ENCODE peak calls at places on chromosomes 5 and 9, in seven cellular contexts. Y is Ammon's horn; F is tibial nerve; T is PC-9; W is activated CD4-positive, alpha-beta T cell treated with anti-CD3 and anti-CD28 coated beads, Interleukin-2, amount 50 U/mL, for 48 hours; P is right atrium auricular region; O is HEK293T. J is an unnamed sample.

GRCh38 chr5:37662362-37662761 is 177.5 kb downstream of the GDNF start:
- DNase-seq in O (no peak), T (no peak), Y (no peak), P (no peak), W (no peak), F (no peak), J (no peak)

GRCh38 chr5:6728011-6728794 is 15.0 kb downstream of the TENT4A start:
- DNase-seq in W (no peak), O (no peak), P (no peak), T (no peak), Y (no peak), F (no peak), J (no peak)

GRCh38 chr9:121372563-121373400 is 2.7 kb upstream of the STOM start:
- DNase-seq in O (no peak), T (no peak), Y (no peak), W (no peak), F (no peak), P (no peak), J (no peak)

GRCh38 chr5:56429110-56429561 is 196.0 kb upstream of the ANKRD55 start:
- DNase-seq in F (no peak), O (no peak), Y (no peak), P (no peak), W (no peak), T (peak), J (no peak)

GRCh38 chr5:150489358-150490295 is 18.3 kb upstream of the NDST1 start:
- DNase-seq in P (no peak), T (no peak), Y (peak), W (no peak), F (no peak), O (no peak), J (no peak)

GRCh38 chr9:134604834-134605233 is 36.8 kb upstream of the COL5A1 start:
- DNase-seq in O (no peak), F (peak), W (no peak), P (peak), Y (no peak), T (no peak), J (no peak)

GRCh38 chr9:78954286-78954685 is 617.5 kb upstream of the TLE4 start:
- DNase-seq in P (no peak), T (no peak), F (no peak), O (no peak), W (no peak), Y (no peak), J (no peak)

GRCh38 chr5:144040615-144041394 is 129.7 kb downstream of the YIPF5 start:
- DNase-seq in F (no peak), O (no peak), P (no peak), Y (no peak), W (no peak), T (no peak), J (no peak)

GRCh38 chr5:180067986-180068385 is 3.6 kb downstream of the RNF130 start:
- DNase-seq in P (no peak), W (no peak), Y (peak), T (no peak), O (no peak), F (no peak), J (no peak)

GRCh38 chr9:101586651-101587050 is 8.1 kb downstream of the PPP3R2 start:
- DNase-seq in T (no peak), F (no peak), O (no peak), Y (no peak), P (no peak), W (no peak), J (no peak)

GRCh38 chr5:42813533-42813932 is 1.8 kb upstream of the SELENOP start:
- DNase-seq in P (no peak), W (no peak), Y (peak), O (no peak), F (no peak), T (no peak), J (no peak)

GRCh38 chr5:52878671-52879070 is 91.0 kb downstream of the ITGA1 start:
- DNase-seq in Y (no peak), P (no peak), O (no peak), F (no peak), W (no peak), T (no peak), J (no peak)

GRCh38 chr5:151469992-151470391 is 22.6 kb downstream of the SLC36A1 start:
- DNase-seq in P (no peak), T (no peak), Y (no peak), W (no peak), F (no peak), O (no peak), J (no peak)

J was measured in ascending aorta.